ENCODE peak calls at places on chromosomes 3 and 15, in ten cellular contexts. C, N, M, Q, E, K, H, U, R and B are unnamed samples.

GRCh38 chr3:18436213-18436612 is 11.1 kb upstream of the SATB1 start:
- DNase-seq in C (no peak), N (no peak), M (no peak), Q (no peak), E (no peak), K (no peak), H (no peak), U (no peak), R (no peak), B (no peak)

GRCh38 chr3:128845119-128845518 is 34.3 kb upstream of the ACAD9 start:
- DNase-seq in C (no peak), N (no peak), M (no peak), Q (no peak), E (no peak), K (peak), H (no peak), U (no peak), R (no peak), B (no peak)

GRCh38 chr3:132803889-132804288 is 81.7 kb upstream of the NPHP3 start:
- DNase-seq in C (no peak), N (no peak), M (no peak), Q (no peak), E (no peak), K (no peak), H (no peak), U (no peak), R (no peak), B (no peak)

GRCh38 chr3:195133462-195133861 is 137.5 kb downstream of the XXYLT1 start:
- DNase-seq in C (peak), N (peak), M (no peak), Q (no peak), E (no peak), K (peak), H (no peak), U (no peak), R (no peak), B (no peak)

GRCh38 chr15:84552896-84553295 is 47.9 kb upstream of the ZSCAN2 start:
- DNase-seq in C (no peak), N (no peak), M (no peak), Q (no peak), E (no peak), K (no peak), H (no peak), U (peak), R (no peak), B (no peak)

GRCh38 chr15:48058371-48058770 is 62.4 kb upstream of the SLC24A5 start:
- DNase-seq in C (no peak), N (no peak), M (no peak), Q (no peak), E (no peak), K (no peak), H (no peak), U (no peak), R (no peak), B (no peak)

GRCh38 chr3:186414735-186415419 is 52.8 kb upstream of the DGKG start:
- DNase-seq in C (peak), N (no peak), M (no peak), Q (no peak), E (no peak), K (no peak), H (peak), U (peak), R (no peak), B (no peak)

GRCh38 chr3:154766765-154767503 is 313.2 kb upstream of the MME start:
- DNase-seq in C (no peak), N (no peak), M (no peak), Q (no peak), E (no peak), K (no peak), H (no peak), U (no peak), R (no peak), B (no peak)

GRCh38 chr3:101676765-101677435 is at the start of gene ZBTB11:
- DNase-seq in C (peak), N (peak), M (peak), Q (peak), E (peak), K (peak), H (peak), U (peak), R (peak), B (peak)

GRCh38 chr3:187112934-187113793 is 26.1 kb downstream of the RPL39L start:
- DNase-seq in C (no peak), N (no peak), M (no peak), Q (no peak), E (no peak), K (peak), H (no peak), U (peak), R (no peak), B (no peak)

GRCh38 chr3:114092151-114093000 is 35.8 kb downstream of the QTRT2 start:
- DNase-seq in C (no peak), N (no peak), M (no peak), Q (no peak), E (no peak), K (no peak), H (no peak), U (no peak), R (no peak), B (no peak)

GRCh38 chr3:9028134-9028533 is 64.9 kb upstream of the RAD18 start:
- DNase-seq in C (peak), N (no peak), M (peak), Q (peak), E (no peak), K (no peak), H (peak), U (peak), R (peak), B (no peak)

GRCh38 chr3:62149962-62150361 is 223.4 kb downstream of the FEZF2 start:
- DNase-seq in C (no peak), N (no peak), M (no peak), Q (no peak), E (no peak), K (no peak), H (no peak), U (peak), R (peak), B (no peak)

GRCh38 chr3:58336135-58336882 is 3.6 kb downstream of the PXK start:
- DNase-seq in C (no peak), N (no peak), M (no peak), Q (no peak), E (no peak), K (no peak), H (no peak), U (peak), R (no peak), B (no peak)

GRCh38 chr3:51982838-51983577 is at the start of gene ACY1:
- DNase-seq in C (peak), N (peak), M (peak), Q (peak), E (peak), K (peak), H (peak), U (peak), R (peak), B (no peak)

GRCh38 chr15:44144193-44144592 is 50.9 kb downstream of the FRMD5 start:
- DNase-seq in C (no peak), N (no peak), M (no peak), Q (no peak), E (no peak), K (no peak), H (no peak), U (no peak), R (no peak), B (no peak)

GRCh38 chr15:61831505-61831921 is 228.7 kb downstream of the VPS13C start:
- DNase-seq in C (no peak), N (no peak), M (no peak), Q (no peak), E (no peak), K (no peak), H (no peak), U (no peak), R (no peak), B (no peak)

GRCh38 chr15:70519004-70519365 is 244.4 kb downstream of the UACA start:
- DNase-seq in C (no peak), N (no peak), M (no peak), Q (no peak), E (no peak), K (no peak), H (no peak), U (no peak), R (no peak), B (peak)

GRCh38 chr3:8509961-8510360 is 8.3 kb downstream of the LMCD1 start:
- DNase-seq in C (no peak), N (no peak), M (no peak), Q (no peak), E (no peak), K (no peak), H (no peak), U (peak), R (peak), B (no peak)

GRCh38 chr3:56753206-56753605 is 48.5 kb downstream of the ARHGEF3 start:
- DNase-seq in C (no peak), N (peak), M (no peak), Q (no peak), E (no peak), K (peak), H (no peak), U (peak), R (no peak), B (no peak)

GRCh38 chr3:13023251-13024055 is 49.8 kb downstream of the IQSEC1 start:
- DNase-seq in C (no peak), N (no peak), M (no peak), Q (peak), E (no peak), K (peak), H (no peak), U (peak), R (peak), B (peak)

GRCh38 chr3:150081084-150081483 is 110.4 kb upstream of the PFN2 start:
- DNase-seq in C (no peak), N (no peak), M (no peak), Q (no peak), E (no peak), K (no peak), H (no peak), U (peak), R (no peak), B (no peak)

GRCh38 chr15:90552162-90552928 is 22.6 kb downstream of the CRTC3 start:
- DNase-seq in C (no peak), N (no peak), M (no peak), Q (no peak), E (no peak), K (no peak), H (no peak), U (peak), R (peak), B (no peak)

GRCh38 chr3:127250032-127250431 is 37.8 kb downstream of the PRR20G start:
- DNase-seq in C (no peak), N (no peak), M (no peak), Q (no peak), E (no peak), K (no peak), H (no peak), U (no peak), R (no peak), B (no peak)

DNA sequence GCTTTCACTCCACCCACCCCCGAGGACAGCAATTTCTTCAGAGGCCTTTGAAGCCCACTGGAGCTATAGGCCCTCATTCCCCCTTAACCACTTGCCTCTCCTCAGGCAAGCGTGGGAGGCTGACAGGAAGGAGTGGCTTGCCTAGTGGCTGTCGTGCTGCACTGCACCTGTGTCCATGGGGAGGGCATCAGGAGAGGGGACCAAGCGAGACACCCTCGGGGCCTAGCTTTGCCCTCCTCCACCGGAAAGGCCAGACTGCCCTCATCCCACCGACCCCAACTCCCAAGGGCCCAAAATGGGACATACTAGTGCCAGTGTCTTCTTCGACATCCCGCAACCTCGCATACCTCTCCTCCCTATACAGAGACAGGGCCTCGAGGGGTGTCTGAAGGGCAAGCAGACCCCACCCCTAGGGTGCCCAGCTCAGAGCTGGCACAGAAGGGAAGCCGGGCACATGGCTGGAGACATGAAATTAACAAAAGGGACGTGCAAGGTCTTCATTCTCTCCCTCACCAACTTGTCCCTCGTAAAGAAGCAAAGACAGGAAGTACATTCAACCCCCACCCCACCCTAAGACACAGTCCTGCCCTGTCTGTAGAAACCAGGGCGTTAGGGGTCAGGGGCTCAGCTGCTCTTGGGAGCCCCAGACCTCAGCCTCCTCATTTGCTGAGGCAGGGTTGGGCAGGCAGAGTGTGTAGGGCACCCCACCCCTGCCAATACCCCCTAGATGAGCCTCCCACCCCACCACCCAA is 24.3 kb downstream of the VIPR1 start:
- DNase-seq in C (no peak), N (peak), M (no peak), Q (no peak), E (peak), K (peak), H (no peak), U (no peak), R (no peak), B (no peak)
- TF ChIP-seq CTCF in C (no peak), N (peak), M (no peak), Q (no peak), E (peak), K (peak), H (no peak), U (no peak), R (no peak), B (no peak)

DNA sequence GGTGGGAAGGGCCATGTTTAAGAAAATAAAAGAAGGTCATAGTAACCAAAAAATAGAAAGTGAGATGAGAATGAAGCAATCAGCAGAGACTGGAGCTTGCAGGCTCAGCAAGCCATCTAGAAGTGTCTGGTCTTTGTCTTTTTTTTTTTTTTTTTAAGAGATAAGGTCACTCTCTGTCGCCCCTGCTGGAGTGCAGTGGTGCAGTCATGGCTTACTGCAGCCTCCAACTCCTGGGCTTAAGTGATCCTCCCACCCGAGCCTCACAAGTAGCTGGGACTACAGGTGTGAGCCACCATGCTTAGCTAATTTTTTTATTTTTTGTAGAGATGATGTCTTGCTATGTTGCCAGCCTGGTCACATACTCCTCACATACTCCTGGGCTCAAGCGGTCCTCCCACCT is 36.2 kb downstream of the GXYLT2 start:
- DNase-seq in C (no peak), N (peak), M (no peak), Q (no peak), E (no peak), K (no peak), H (no peak), U (no peak), R (no peak), B (no peak)
- TF ChIP-seq CTCF in C (no peak), N (no peak), M (no peak), Q (no peak), E (no peak), K (no peak), H (no peak), U (peak), R (no peak), B (peak)

DNA sequence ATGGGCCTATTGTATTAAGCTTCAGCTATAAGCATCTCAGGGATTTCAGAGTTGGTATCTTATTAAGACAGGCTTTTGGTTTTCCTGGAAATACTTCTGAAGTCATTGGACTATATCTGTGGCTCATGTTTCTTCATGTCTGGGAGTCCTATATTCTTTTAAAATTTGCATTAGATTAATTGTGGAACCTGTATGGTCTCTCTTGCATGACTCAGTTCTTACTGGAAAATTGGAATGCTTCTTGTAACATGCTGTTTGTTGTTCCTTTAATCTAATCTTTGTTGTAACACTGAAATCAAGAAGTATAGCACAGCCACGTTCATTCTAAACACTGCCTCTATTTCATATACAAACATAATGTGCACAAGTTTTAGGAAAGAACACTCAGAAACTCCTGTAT is 208.1 kb downstream of the RBMS3 start:
- DNase-seq in C (no peak), N (no peak), M (no peak), Q (no peak), E (no peak), K (no peak), H (no peak), U (peak), R (no peak), B (no peak)
- TF ChIP-seq CTCF in C (no peak), N (no peak), M (no peak), Q (no peak), E (no peak), K (no peak), H (no peak), U (no peak), R (no peak), B (no peak)

GRCh38 chr3:46717447-46718231 is at the start of gene PRSS50:
- DNase-seq in C (no peak), N (peak), M (no peak), Q (no peak), E (peak), K (peak), H (peak), U (no peak), R (peak), B (no peak)
- TF ChIP-seq CTCF in C (no peak), N (peak), M (no peak), Q (peak), E (no peak), K (peak), H (no peak), U (peak), R (no peak), B (peak)